ENCODE peak calls at places on chromosome 1, in five cellular contexts. Y is astrocyte of the cerebellum, N is H9, D is Peyer's patch, H is AG10803. A is an unnamed sample.

GRCh38 chr1:5513179-5513578 is 479.0 kb downstream of the NPHP4 start:
- DNase-seq in N (no peak), D (no peak), Y (no peak), H (no peak), A (no peak)

GRCh38 chr1:147496571-147496970 is 44.7 kb upstream of the BCL9 start:
- DNase-seq in Y (peak), D (no peak), N (peak), H (peak), A (peak)

GRCh38 chr1:39205102-39205780 is 746 bp downstream of the MACF1 start:
- DNase-seq in Y (no peak), N (no peak), D (no peak), H (peak), A (no peak)

GRCh38 chr1:182163821-182164223 is 102.3 kb upstream of the ZNF648 start:
- DNase-seq in N (no peak), D (no peak), H (peak), Y (no peak), A (no peak)

GRCh38 chr1:197774691-197775281 is 494 bp downstream of the DENND1B start:
- DNase-seq in D (no peak), H (peak), N (peak), Y (no peak), A (no peak)

GRCh38 chr1:117179471-117179870 is 31.3 kb downstream of the VTCN1 start:
- DNase-seq in N (no peak), Y (no peak), H (no peak), D (no peak), A (no peak)

GRCh38 chr1:26780344-26780957 is 7.3 kb upstream of the PIGV start:
- DNase-seq in H (no peak), Y (no peak), N (no peak), D (no peak), A (no peak)

GRCh38 chr1:241266121-241266520 is 90.9 kb downstream of the RGS7 start:
- DNase-seq in H (no peak), N (no peak), Y (no peak), D (no peak), A (no peak)

GRCh38 chr1:56644064-56644940 is 812 bp upstream of the PRKAA2 start:
- DNase-seq in H (no peak), Y (no peak), N (no peak), D (no peak), A (no peak)

GRCh38 chr1:179583869-179584268 is 7.8 kb upstream of the TDRD5 start:
- DNase-seq in D (no peak), H (no peak), N (no peak), Y (no peak), A (no peak)

GRCh38 chr1:99685516-99686180 is 39.7 kb downstream of the PALMD start:
- DNase-seq in D (peak), H (peak), N (peak), Y (peak), A (peak)

GRCh38 chr1:229900220-229900619 is 166.8 kb upstream of the GALNT2 start:
- DNase-seq in H (no peak), N (no peak), Y (no peak), D (no peak), A (no peak)

GRCh38 chr1:8032351-8032750 is 6.2 kb upstream of the ERRFI1 start:
- DNase-seq in H (no peak), D (no peak), N (no peak), Y (no peak), A (no peak)

GRCh38 chr1:61967750-61968149 is 225.5 kb downstream of the PATJ start:
- DNase-seq in N (no peak), Y (no peak), D (no peak), H (no peak), A (no peak)

GRCh38 chr1:19338323-19338762 is 26.2 kb downstream of the SLC66A1 start:
- DNase-seq in H (no peak), D (peak), N (peak), Y (no peak), A (no peak)
- TF ChIP-seq CTCF in H (peak), D (no peak), N (peak), Y (peak), A (no peak)

DNA sequence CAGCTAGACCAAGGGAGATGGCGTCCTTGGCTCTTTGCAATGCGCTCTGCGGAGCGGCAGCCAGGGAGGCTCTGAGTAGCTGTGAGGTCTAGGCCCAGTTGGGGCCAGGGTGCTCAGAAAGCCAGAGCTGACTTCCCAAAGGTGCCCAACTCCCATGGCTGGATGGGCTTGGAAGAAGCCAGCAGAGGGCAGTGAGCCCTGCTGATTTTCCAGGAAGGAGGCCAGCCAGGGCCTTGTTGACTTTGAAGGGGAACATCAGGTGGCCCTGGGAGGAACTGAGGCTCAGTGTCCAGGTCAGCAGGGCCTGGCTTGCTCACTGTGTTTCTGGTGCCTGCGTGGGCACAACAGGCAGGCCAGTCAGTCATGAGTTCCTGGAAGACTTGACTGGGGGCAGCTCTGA is 27.1 kb downstream of the CDCP2 start:
- DNase-seq in N (peak), Y (no peak), H (no peak), D (no peak), A (no peak)
- TF ChIP-seq CTCF in N (peak), Y (peak), H (peak), D (no peak), A (no peak)

GRCh38 chr1:234871039-234871709 is 257.5 kb downstream of the TOMM20 start:
- DNase-seq in D (no peak), N (no peak), Y (no peak), H (no peak), A (no peak)

GRCh38 chr1:234870582-234870981 is 258.1 kb downstream of the TOMM20 start:
- DNase-seq in D (no peak), H (no peak), Y (no peak), N (no peak), A (no peak)

GRCh38 chr1:234868296-234869147 is 258.5 kb upstream of the IRF2BP2 start:
- DNase-seq in Y (no peak), H (no peak), D (no peak), N (no peak), A (no peak)

GRCh38 chr1:234869182-234870019 is 259.2 kb downstream of the TOMM20 start:
- DNase-seq in Y (no peak), H (no peak), N (no peak), D (no peak), A (no peak)

GRCh38 chr1:234870020-234870378 is 258.6 kb downstream of the TOMM20 start:
- DNase-seq in H (no peak), N (no peak), Y (no peak), D (no peak), A (no peak)
- TF ChIP-seq CTCF in H (no peak), N (no peak), Y (no peak), D (no peak), A (no peak)

GRCh38 chr1:115452600-115453329 is 114.7 kb upstream of the NGF start:
- DNase-seq in D (no peak), N (no peak), H (no peak), Y (no peak), A (no peak)
- TF ChIP-seq CTCF in D (no peak), N (no peak), H (no peak), Y (no peak), A (no peak)

A was measured in omental fat pad.